ENCODE peak calls at places on chromosomes 6 and 20, in six cellular contexts. A is mesendoderm, G is body of pancreas, F is breast epithelium, T is astrocyte, D is heart right ventricle. O is an unnamed sample.

GRCh38 chr6:69019832-69020231 is 384.8 kb downstream of the ADGRB3 start:
- DNase-seq in A (peak), G (no peak), F (no peak), T (peak), D (no peak), O (no peak)

GRCh38 chr20:9617940-9618339 is 103.5 kb downstream of the LAMP5 start:
- DNase-seq in A (peak), G (peak), F (no peak), T (peak), D (no peak), O (peak)

GRCh38 chr6:139109558-139109957 is 25.3 kb upstream of the HECA start:
- DNase-seq in A (peak), G (peak), F (no peak), T (no peak), D (peak), O (no peak)

GRCh38 chr6:29908710-29909109 is 33.6 kb upstream of the HLA-A start:
- DNase-seq in A (no peak), G (no peak), F (no peak), T (no peak), D (no peak), O (no peak)

GRCh38 chr20:36606171-36607116 is 865 bp downstream of the RAB5IF start:
- DNase-seq in A (peak), G (peak), F (no peak), T (no peak), D (no peak), O (no peak)

GRCh38 chr6:28858963-28859362 is 64.8 kb downstream of the TRIM27 start:
- DNase-seq in A (no peak), G (no peak), F (no peak), T (no peak), D (no peak), O (no peak)

GRCh38 chr6:144063246-144063743 is 32.1 kb downstream of the SF3B5 start:
- DNase-seq in A (peak), G (peak), F (peak), T (no peak), D (no peak), O (no peak)

GRCh38 chr20:33290852-33291251 is 7.8 kb downstream of the BPIFB1 start:
- DNase-seq in A (no peak), G (no peak), F (no peak), T (no peak), D (no peak), O (no peak)

GRCh38 chr6:57222684-57223077 is 574 bp upstream of the RAB23 start:
- DNase-seq in A (peak), G (no peak), F (no peak), T (no peak), D (no peak), O (no peak)

GRCh38 chr6:56713285-56713684 is 70.6 kb upstream of the DST start:
- DNase-seq in A (peak), G (peak), F (no peak), T (peak), D (no peak), O (peak)

DNA sequence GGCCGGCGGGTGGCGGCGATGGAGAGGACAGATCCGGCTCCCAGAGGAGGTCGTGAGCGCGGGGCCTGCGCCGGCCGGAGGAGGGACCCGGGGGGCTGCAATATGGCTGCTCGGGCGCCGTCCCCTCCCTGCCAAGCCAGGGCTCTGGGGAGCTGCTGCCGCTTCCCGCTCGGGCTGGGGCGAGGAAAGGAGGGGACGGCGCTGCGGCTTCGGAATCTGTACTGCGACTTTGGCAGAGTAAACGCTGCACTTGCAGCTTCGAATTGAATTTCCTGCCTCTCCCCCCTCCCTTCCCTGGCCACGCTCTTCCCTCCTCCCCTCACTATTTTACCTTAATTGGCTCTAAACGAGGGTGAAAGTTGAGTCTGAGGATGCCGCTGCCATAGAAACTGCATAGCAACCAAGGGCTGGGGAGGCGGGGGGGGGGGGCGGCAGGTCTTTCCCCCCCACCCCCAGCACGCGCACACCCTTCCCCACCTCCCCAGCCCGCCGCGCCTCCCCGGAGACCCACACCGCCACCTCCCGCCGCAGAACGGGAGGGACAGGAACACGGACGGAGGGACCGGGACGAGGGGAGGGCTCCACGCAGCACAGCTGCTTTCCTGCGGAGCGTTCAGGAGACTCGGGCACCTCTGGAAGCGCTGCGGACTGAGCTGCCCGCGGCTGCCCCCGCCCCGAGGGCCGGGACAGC is 93.9 kb downstream of the RNASET2 start:
- DNase-seq in A (peak), G (no peak), F (no peak), T (peak), D (peak), O (peak)
- H3K4me3 ChIP-seq in A (peak), G (no peak), F (peak), T (peak), D (peak), O (peak)

DNA sequence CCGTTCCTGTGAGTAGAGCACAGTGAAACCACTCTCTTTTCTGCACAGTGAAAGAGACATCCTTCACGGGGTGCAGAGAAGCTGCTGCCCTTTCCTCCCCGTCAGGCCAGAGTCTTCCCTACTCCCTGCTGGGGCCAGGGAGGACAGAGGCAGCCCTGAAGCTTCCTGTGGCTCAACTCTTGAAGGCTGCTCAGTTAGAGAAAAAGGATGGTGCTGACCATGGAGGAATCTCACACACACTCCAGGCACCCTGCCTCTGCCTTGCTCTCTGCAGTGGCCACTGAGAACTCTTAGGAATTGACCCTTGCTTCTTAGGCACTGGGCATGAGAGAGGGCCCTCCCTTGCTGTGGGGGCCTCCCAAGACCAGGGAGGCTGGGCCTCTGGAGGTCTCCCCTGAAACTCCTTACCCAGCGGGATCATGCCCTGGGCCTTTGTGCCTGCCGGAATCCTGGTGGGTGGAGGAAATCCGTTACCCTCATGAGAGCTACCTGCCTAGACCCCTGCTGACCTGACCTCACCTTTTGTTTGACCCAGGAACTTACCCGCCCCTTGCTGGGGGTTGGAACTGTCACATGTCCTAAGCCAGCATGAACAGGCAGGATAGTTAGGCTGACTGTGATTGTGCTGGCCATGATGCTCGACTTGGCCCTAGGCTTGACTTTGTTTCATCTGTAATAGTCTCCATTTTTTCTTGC is 65.0 kb upstream of the CD93 start:
- DNase-seq in A (no peak), G (no peak), F (no peak), T (no peak), D (no peak), O (no peak)
- H3K27ac ChIP-seq in A (no peak), G (no peak), F (peak), T (no peak), D (peak), O (peak)

GRCh38 chr6:110877569-110877968 is 3.0 kb downstream of the AMD1 start:
- DNase-seq in A (no peak), G (no peak), F (no peak), T (no peak), D (no peak), O (no peak)
- H3K4me3 ChIP-seq in A (peak), G (no peak), F (peak), T (peak), D (peak), O (peak)

GRCh38 chr6:17881085-17881883 is 106.2 kb downstream of the KIF13A start:
- DNase-seq in A (no peak), G (peak), F (no peak), T (no peak), D (peak), O (no peak)

GRCh38 chr6:17884501-17885039 is 102.9 kb downstream of the KIF13A start:
- DNase-seq in A (no peak), G (no peak), F (no peak), T (peak), D (no peak), O (no peak)

GRCh38 chr6:17885889-17886576 is 101.4 kb downstream of the KIF13A start:
- DNase-seq in A (no peak), G (no peak), F (no peak), T (peak), D (no peak), O (peak)

GRCh38 chr6:17885079-17885478 is 102.4 kb downstream of the KIF13A start:
- DNase-seq in A (no peak), G (no peak), F (no peak), T (no peak), D (no peak), O (peak)

DNA sequence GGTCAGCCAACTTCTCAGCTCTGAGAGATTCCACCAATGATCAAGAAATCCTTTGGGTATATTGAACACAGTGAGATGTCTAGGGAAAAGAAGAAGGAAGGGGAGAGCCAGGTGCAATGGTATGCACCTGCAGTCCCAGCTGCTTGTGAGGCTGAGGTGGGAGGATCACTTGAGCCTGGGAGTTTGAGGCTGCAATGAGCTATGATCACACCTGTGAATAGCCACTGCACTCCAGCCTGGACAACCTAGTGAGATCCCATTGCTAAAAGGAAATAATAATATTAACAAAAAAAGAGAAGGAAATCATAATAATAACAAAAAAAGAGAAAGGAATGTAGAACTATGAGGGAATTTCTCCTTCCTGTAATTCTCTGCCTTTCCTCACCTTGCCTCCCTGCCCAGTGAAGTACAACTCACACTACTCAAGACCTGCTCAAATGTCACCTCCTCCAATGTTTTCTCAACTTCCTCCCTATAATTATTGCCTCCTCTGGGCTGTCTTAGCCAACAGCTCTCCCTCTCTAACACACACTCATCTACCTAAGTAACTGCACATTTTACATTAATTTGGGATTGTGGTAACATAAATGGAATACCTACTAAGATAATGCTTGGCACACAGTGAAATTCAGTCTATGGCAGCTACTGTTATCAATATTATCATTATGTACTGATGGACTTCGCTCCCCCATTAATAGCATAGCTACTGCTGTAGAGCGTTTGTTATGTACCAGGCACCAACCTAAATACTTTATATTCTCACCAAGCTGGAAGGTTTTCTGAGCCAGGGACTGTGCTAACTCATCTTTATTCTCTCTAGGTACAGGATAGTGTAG is 103.6 kb downstream of the KIF13A start:
- DNase-seq in A (no peak), G (no peak), F (no peak), T (no peak), D (no peak), O (no peak)
- H3K27ac ChIP-seq in A (no peak), G (no peak), F (no peak), T (no peak), D (no peak), O (peak)

GRCh38 chr6:63792846-63793245 is 157.2 kb downstream of the PHF3 start:
- DNase-seq in A (no peak), G (no peak), F (no peak), T (no peak), D (no peak), O (no peak)
- H3K4me3 ChIP-seq in A (no peak), G (no peak), F (no peak), T (no peak), D (no peak), O (no peak)

DNA sequence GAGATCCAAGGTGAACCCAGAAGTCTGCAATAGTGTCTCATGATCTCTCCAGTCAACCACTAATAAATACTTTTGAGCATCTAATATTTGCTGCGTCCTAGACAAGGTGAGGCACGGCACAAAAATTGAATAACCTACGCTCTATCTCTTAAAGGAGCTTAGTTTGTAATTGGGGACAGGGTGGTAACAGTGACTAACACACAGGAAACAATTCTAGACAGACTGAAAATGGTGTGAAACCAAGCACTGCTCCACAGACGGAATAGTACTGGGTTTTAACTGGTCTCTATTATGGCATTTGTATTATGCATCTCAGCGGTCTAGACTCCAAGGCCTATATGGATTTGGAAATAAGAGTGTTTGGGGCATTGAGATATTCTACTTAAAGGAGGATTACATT is 120.1 kb downstream of the CLIC5 start:
- DNase-seq in A (no peak), G (no peak), F (no peak), T (no peak), D (no peak), O (no peak)
- H3K27ac ChIP-seq in A (no peak), G (no peak), F (no peak), T (no peak), D (no peak), O (no peak)

DNA sequence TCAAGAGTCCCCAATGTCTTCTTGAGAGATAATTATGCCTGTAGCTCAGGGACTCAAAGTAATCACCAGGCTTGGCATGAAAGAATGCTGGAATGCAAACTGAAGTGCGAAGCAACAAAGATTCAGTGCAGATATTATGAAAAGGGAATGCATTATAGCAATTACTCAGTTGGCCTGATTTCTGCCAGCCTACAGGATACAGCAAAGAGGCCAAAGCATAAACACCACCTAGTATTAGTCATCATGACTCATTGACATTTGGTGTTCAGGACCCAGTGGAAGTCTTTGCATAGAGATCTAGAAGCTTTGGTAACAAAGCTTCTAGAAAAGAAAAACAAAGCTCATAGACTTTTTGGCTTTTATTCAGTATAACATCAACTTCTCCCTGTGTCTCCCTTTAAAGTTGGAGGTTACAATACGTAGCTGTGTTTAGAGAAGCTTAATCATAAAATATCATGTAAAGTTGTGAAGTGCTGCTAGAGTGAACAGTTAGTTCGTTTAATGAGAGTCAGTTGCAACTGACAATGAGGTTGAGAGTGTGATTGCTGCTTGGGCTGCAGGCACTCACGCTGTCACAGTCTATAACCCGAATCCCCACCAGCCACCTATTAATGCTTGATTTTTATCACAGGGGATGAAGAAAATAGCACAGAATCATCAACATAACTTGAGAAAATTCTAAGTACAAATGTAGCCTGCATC is 932.7 kb downstream of the TFAP2A start:
- DNase-seq in A (peak), G (no peak), F (no peak), T (peak), D (no peak), O (no peak)
- H3K4me3 ChIP-seq in A (no peak), G (no peak), F (no peak), T (peak), D (no peak), O (no peak)

GRCh38 chr6:37699138-37699766 is 1.6 kb upstream of the MDGA1 start:
- DNase-seq in A (no peak), G (peak), F (no peak), T (no peak), D (no peak), O (peak)
- H3K27ac ChIP-seq in A (no peak), G (no peak), F (no peak), T (no peak), D (no peak), O (no peak)